ENCODE peak calls at places on chromosomes 7 and 10, in eight cellular contexts. Z, D, P, Q, L, V, W and T are unnamed samples.

GRCh38 chr7:151687523-151688235 is 168.0 kb upstream of the RHEB start:
- DNase-seq in Z (peak; percentile 84), V (no peak), P (peak; percentile 49), W (peak; percentile 70), L (peak; percentile 73), Q (peak; percentile 88), D (peak; percentile 76), T (peak; percentile 94)

GRCh38 chr10:3103646-3104045 is 36.3 kb downstream of the PFKP start:
- DNase-seq in Q (no peak), D (no peak), P (no peak), L (no peak), V (no peak), Z (no peak), W (no peak), T (no peak)

GRCh38 chr7:145959981-145960380 is 156.6 kb upstream of the CNTNAP2 start:
- DNase-seq in L (no peak), W (no peak), V (no peak), D (no peak), Q (no peak), Z (no peak), P (no peak), T (no peak)

GRCh38 chr10:77392236-77392721 is 245.3 kb downstream of the KCNMA1 start:
- DNase-seq in P (no peak), V (no peak), W (no peak), Z (no peak), L (no peak), D (no peak), Q (no peak), T (peak; percentile 58)

GRCh38 chr10:3141361-3142005 is 31.1 kb downstream of the PITRM1 start:
- DNase-seq in D (no peak), P (no peak), W (no peak), L (no peak), V (no peak), Q (no peak), Z (no peak), T (no peak)

GRCh38 chr7:19508821-19509220 is 200.0 kb downstream of the POLR1F start:
- DNase-seq in D (no peak), V (no peak), L (no peak), P (no peak), W (no peak), Q (no peak), Z (no peak), T (no peak)

GRCh38 chr7:111486472-111487142 is 75.7 kb downstream of the IMMP2L start:
- DNase-seq in L (no peak), P (peak; percentile 10), W (no peak), Q (no peak), Z (peak; percentile 62), V (no peak), D (peak; percentile 19), T (peak; percentile 48)

GRCh38 chr10:87706731-87707130 is 47.1 kb downstream of the PAPSS2 start:
- DNase-seq in P (no peak), Q (no peak), Z (no peak), D (no peak), V (no peak), W (no peak), L (no peak), T (peak; percentile 25)

GRCh38 chr10:93775330-93775729 is 17.6 kb downstream of the LGI1 start:
- DNase-seq in W (no peak), V (no peak), D (no peak), Z (no peak), P (no peak), L (no peak), Q (no peak), T (no peak)

GRCh38 chr10:71740069-71740468 is 20.5 kb upstream of the C10orf105 start:
- DNase-seq in L (no peak), Z (no peak), V (no peak), D (peak; percentile 56), Q (no peak), P (no peak), W (no peak), T (peak; percentile 62)

GRCh38 chr7:117717341-117717740 is 155.9 kb downstream of the CTTNBP2 start:
- DNase-seq in P (no peak), L (no peak), D (no peak), W (no peak), V (no peak), Z (no peak), Q (no peak), T (no peak)

GRCh38 chr10:121900443-121901174 is 27.2 kb downstream of the ATE1 start:
- DNase-seq in Z (peak; percentile 90), P (peak; percentile 25), V (no peak), L (no peak), W (no peak), D (peak; percentile 30), Q (no peak), T (peak; percentile 65)

GRCh38 chr7:95511716-95512260 is 26.0 kb downstream of the ASB4 start:
- DNase-seq in V (no peak), W (peak; percentile 55), L (peak; percentile 45), Q (peak; percentile 75), Z (peak; percentile 92), D (peak; percentile 44), P (peak; percentile 67), T (peak; percentile 62)

GRCh38 chr7:29968683-29969457 is 20.7 kb downstream of the SCRN1 start:
- DNase-seq in D (no peak), Z (no peak), Q (no peak), L (no peak), W (no peak), V (no peak), P (no peak), T (peak; percentile 40)

GRCh38 chr10:132163278-132163765 is 23.4 kb upstream of the DPYSL4 start:
- DNase-seq in Z (peak; percentile 94), L (peak; percentile 50), W (peak; percentile 23), D (no peak), Q (peak; percentile 98), V (no peak), P (peak; percentile 72), T (no peak)

GRCh38 chr7:46619723-46620310 is 698.7 kb upstream of the IGFBP3 start:
- DNase-seq in D (no peak), V (no peak), Q (no peak), W (no peak), Z (no peak), P (no peak), L (no peak), T (no peak)

GRCh38 chr7:150835702-150836280 is 16.5 kb upstream of the AOC1 start:
- DNase-seq in W (no peak), Z (no peak), Q (no peak), L (no peak), D (no peak), P (no peak), V (no peak), T (no peak)

GRCh38 chr10:122140941-122141623 is 130.0 kb upstream of the BTBD16 start:
- DNase-seq in D (peak; percentile 79), L (peak; percentile 80), W (peak; percentile 94), Q (no peak), P (no peak), V (no peak), Z (no peak), T (peak; percentile 92)

GRCh38 chr7:49099587-49100326 is 175.4 kb downstream of the CDC14C start:
- DNase-seq in Q (no peak), P (no peak), L (no peak), D (no peak), V (no peak), W (no peak), Z (peak; percentile 59), T (no peak)
- TF ChIP-seq CTCF in Q (peak; percentile 60), P (peak; percentile 12), L (no peak), D (peak; percentile 13), V (peak; percentile 47), W (no peak), Z (peak; percentile 59), T (no peak)

GRCh38 chr7:132004528-132004927 is 448.1 kb upstream of the PODXL start:
- DNase-seq in L (no peak), P (no peak), V (no peak), D (no peak), Z (peak; percentile 9), W (peak; percentile 18), Q (peak; percentile 34), T (peak; percentile 25)
- TF ChIP-seq CTCF in L (no peak), P (no peak), V (no peak), D (peak; percentile 39), Z (peak; percentile 45), W (peak; percentile 41), Q (peak; percentile 34), T (peak; percentile 65)

DNA sequence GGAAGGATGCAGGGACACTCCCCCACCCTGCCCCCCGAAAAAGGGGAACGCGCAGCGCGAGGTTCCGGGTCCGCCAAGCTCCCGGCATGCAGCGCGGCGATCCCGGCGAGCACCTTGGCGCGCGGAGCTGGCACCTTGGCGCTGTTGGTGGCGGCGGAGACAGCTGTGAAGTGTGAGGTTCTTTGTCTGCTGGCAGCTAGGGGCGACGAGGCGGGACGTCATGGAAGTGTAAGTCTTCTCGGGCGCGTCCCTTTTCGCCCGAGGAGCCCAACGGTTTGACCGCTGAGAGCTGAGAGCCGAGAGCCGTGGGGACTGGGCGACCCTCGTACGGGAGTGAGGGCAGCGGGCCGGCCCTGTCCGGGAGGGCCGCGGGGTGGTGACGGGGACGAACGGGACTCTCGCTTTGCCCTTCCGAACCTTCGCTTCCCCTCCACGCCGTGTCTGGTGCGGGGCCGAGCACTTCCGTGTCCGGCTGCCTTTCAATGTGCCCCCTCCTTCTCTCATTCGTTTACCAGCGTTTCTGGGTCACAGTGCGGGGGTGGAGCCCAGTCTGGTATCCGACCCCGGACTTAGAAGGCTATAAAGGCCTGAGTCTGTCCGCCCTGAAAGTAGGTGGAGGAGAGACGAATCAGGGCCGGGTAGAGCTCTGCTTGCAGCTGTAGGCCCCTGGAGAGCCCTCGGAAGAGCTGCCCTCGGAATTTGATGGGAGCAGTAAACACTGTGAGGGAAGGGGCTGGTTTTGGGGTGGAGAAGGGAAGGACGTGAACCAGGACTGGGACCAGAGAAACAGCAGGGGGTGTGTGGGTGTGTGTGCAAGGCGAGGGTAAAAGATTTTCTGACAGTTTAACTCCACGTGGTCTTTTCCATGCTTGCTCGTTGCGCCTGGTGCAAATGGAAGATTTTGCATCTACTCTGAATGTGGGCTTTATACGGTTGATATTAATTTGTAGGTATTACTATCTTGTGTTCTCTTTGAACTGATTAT is at the start of gene CRCP:
- DNase-seq in D (no peak), Z (peak; percentile 87), P (peak; percentile 79), Q (peak; percentile 80), L (peak; percentile 89), V (peak; percentile 83), W (peak; percentile 84), T (peak; percentile 76)
- TF ChIP-seq CTCF in D (peak; percentile 58), Z (no peak), P (no peak), Q (no peak), L (peak; percentile 15), V (peak; percentile 27), W (no peak), T (peak; percentile 58)

GRCh38 chr7:123604739-123605138 is 3.1 kb downstream of the ASB15 start:
- DNase-seq in L (no peak), P (no peak), W (no peak), V (no peak), D (no peak), Z (no peak), Q (no peak), T (no peak)

GRCh38 chr7:123609883-123610239 is 8.2 kb downstream of the ASB15 start:
- DNase-seq in Q (no peak), Z (no peak), V (no peak), L (no peak), W (no peak), D (no peak), P (no peak), T (no peak)

GRCh38 chr7:123607423-123607975 is 5.9 kb downstream of the ASB15 start:
- DNase-seq in P (no peak), Z (no peak), V (no peak), L (no peak), Q (no peak), W (no peak), D (no peak), T (no peak)

GRCh38 chr7:123612024-123612423 is 10.4 kb downstream of the ASB15 start:
- DNase-seq in Z (no peak), P (no peak), V (no peak), W (no peak), Q (no peak), L (no peak), D (no peak), T (no peak)

GRCh38 chr7:123608991-123609882 is 7.6 kb downstream of the ASB15 start:
- DNase-seq in V (no peak), L (no peak), W (peak; percentile 22), D (no peak), Q (no peak), Z (no peak), P (no peak), T (no peak)
- TF ChIP-seq CTCF in V (no peak), L (no peak), W (no peak), D (no peak), Q (no peak), Z (no peak), P (no peak), T (no peak)